ENCODE peak calls at places on chromosomes 16 and 17, in five cellular contexts. Y is endodermal cell, B is psoas muscle, U is GM06990, L is upper lobe of right lung. W is an unnamed sample.

GRCh38 chr16:25110392-25110947 is 1.1 kb upstream of the LCMT1 start:
- DNase-seq in B (no peak), U (no peak), L (no peak), Y (no peak), W (no peak)

GRCh38 chr17:8382052-8382879 is 727 bp downstream of the RPL26 start:
- DNase-seq in B (no peak), U (no peak), Y (no peak), L (no peak), W (no peak)

GRCh38 chr17:5837055-5837491 is 233.1 kb upstream of the WSCD1 start:
- DNase-seq in L (no peak), Y (no peak), B (no peak), U (no peak), W (no peak)

GRCh38 chr17:64608571-64608981 is 53.5 kb downstream of the SMURF2 start:
- DNase-seq in U (no peak), Y (no peak), L (no peak), B (no peak), W (no peak)

GRCh38 chr17:36823850-36824677 is 113.2 kb upstream of the LHX1 start:
- DNase-seq in B (no peak), L (no peak), Y (no peak), U (no peak), W (no peak)

GRCh38 chr17:67011527-67012175 is 32.7 kb upstream of the CACNG1 start:
- DNase-seq in Y (no peak), L (no peak), U (peak; percentile 62), B (no peak), W (no peak)

GRCh38 chr16:49856741-49857330 is 924 bp upstream of the ZNF423 start:
- DNase-seq in U (peak; percentile 36), L (peak; percentile 86), B (peak; percentile 92), Y (peak; percentile 93), W (peak; percentile 91)

GRCh38 chr16:60922920-60923319 is 1113.3 kb downstream of the CDH8 start:
- DNase-seq in B (no peak), L (no peak), U (no peak), Y (no peak), W (no peak)

GRCh38 chr16:57611184-57611583 is 17.2 kb upstream of the ADGRG1 start:
- DNase-seq in U (no peak), Y (no peak), B (no peak), L (no peak), W (no peak)

GRCh38 chr17:50151937-50152547 is 1.6 kb upstream of the PPP1R9B start:
- DNase-seq in Y (peak; percentile 98), B (peak; percentile 86), U (peak; percentile 82), L (peak; percentile 87), W (peak; percentile 92)

GRCh38 chr16:49216593-49216992 is 65.0 kb downstream of the CBLN1 start:
- DNase-seq in L (no peak), Y (peak; percentile 62), U (no peak), B (no peak), W (no peak)

GRCh38 chr16:26988186-26988585 is 78.5 kb upstream of the C16orf82 start:
- DNase-seq in Y (peak; percentile 38), U (no peak), L (no peak), B (no peak), W (no peak)

GRCh38 chr17:58189436-58190146 is 2.9 kb upstream of the EPX start:
- DNase-seq in U (no peak), L (peak; percentile 88), B (peak; percentile 73), Y (no peak), W (peak; percentile 29)

GRCh38 chr17:7336240-7337175 is at the start of gene ACAP1:
- DNase-seq in L (peak; percentile 77), U (peak; percentile 83), B (no peak), Y (peak; percentile 94), W (no peak)

GRCh38 chr16:53664724-53665345 is 38.8 kb downstream of the RPGRIP1L start:
- DNase-seq in Y (no peak), B (no peak), U (no peak), L (no peak), W (no peak)

GRCh38 chr17:77222356-77222755 is 81.6 kb downstream of the SEC14L1 start:
- DNase-seq in B (no peak), L (no peak), U (no peak), Y (no peak), W (no peak)

GRCh38 chr17:67500261-67500660 is 123.2 kb downstream of the PITPNC1 start:
- DNase-seq in L (no peak), U (no peak), B (no peak), Y (peak; percentile 9), W (no peak)

GRCh38 chr17:43591750-43592562 is 45.8 kb upstream of the ETV4 start:
- DNase-seq in L (no peak), Y (no peak), U (no peak), B (peak; percentile 86), W (peak; percentile 86)

GRCh38 chr17:69523252-69523861 is 108.9 kb downstream of the MAP2K6 start:
- DNase-seq in L (no peak), U (no peak), Y (peak; percentile 79), B (no peak), W (peak; percentile 26)

GRCh38 chr16:50744911-50745310 is 3.0 kb downstream of the CYLD start:
- DNase-seq in B (no peak), U (no peak), Y (no peak), L (no peak), W (no peak)

GRCh38 chr17:77959926-77960521 is 1.5 kb downstream of the TNRC6C start:
- DNase-seq in L (no peak), B (no peak), U (no peak), Y (no peak), W (no peak)

GRCh38 chr17:55816532-55817272 is 65.9 kb downstream of the PCTP start:
- DNase-seq in B (no peak), L (no peak), U (no peak), Y (no peak), W (no peak)

GRCh38 chr17:66949501-66949900 is 15.0 kb upstream of the CACNG4 start:
- DNase-seq in Y (no peak), L (peak; percentile 20), U (no peak), B (no peak), W (no peak)

GRCh38 chr16:66416981-66417700 is 10.0 kb upstream of the BEAN1 start:
- DNase-seq in Y (no peak), U (no peak), B (no peak), L (no peak), W (no peak)

GRCh38 chr17:76063880-76064546 is 8.3 kb downstream of the SRP68 start:
- DNase-seq in L (peak; percentile 3), B (no peak), U (no peak), Y (no peak), W (no peak)

DNA sequence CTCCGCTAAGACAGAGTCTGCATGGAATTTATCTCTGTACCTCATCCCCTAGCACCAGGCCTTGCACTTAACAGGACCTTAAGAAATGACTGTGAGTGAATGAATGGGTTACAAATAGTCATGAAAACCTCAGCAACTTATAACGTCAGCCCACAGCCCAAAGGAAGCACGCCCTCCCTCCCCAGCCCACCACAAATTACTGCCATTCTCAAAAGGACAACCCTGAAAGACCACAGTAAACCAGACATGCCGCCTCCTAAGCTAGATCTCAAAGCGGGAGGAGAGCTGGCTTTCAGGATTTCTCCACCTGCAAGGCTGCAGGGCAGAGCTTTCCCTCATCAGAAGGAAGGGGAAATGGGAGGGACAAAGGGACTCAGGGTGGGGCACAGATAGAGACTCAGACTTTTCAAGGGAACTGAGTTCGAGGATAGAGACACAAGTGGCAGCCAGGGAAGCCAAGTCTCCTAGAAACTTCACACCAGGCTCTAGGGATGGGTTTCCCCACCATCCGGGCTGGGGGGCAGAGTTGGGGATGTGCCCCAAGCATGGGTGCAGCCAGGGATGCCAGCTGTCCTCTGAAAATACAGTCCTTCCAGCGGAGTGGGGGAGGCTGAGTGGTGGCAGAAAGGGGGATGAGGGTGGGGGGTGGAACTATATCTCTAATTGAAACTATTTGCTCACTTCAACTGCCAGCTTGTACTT is 56.7 kb downstream of the PLXDC1 start:
- DNase-seq in U (peak; percentile 33), L (no peak), B (no peak), Y (no peak), W (no peak)
- H3K27me3 ChIP-seq in U (no peaks in the 10 kb centered on the region), L (no peaks in the 10 kb centered on the region), B (no peaks in the 10 kb centered on the region), Y (no peaks in the 10 kb centered on the region), W (no peaks in the 10 kb centered on the region)

GRCh38 chr17:62644487-62645173 is 17.2 kb downstream of the MRC2 start:
- DNase-seq in U (no peak), B (no peak), L (peak; percentile 43), Y (peak; percentile 87), W (peak; percentile 52)
- H3K36me3 ChIP-seq in U (no peaks in the 10 kb centered on the region), B (no peaks in the 10 kb centered on the region), L (no peaks in the 10 kb centered on the region), Y (peaks cover 7% of the 10 kb centered on the region), W (no peaks in the 10 kb centered on the region)

GRCh38 chr16:86574646-86575045 is 3.7 kb upstream of the FOXL1 start:
- DNase-seq in B (no peak), L (no peak), Y (peak; percentile 38), U (no peak), W (no peak)
- H3K27me3 ChIP-seq in B (peaks cover 5% of the 10 kb centered on the region), L (peaks cover 99% of the 10 kb centered on the region), Y (peaks cover 99% of the 10 kb centered on the region), U (no peaks in the 10 kb centered on the region), W (no peaks in the 10 kb centered on the region)

GRCh38 chr16:2708290-2708639 is 11.8 kb downstream of the PRSS27 start:
- DNase-seq in Y (no peak), U (no peak), B (no peak), L (no peak), W (no peak)

GRCh38 chr16:2705351-2705750 is 14.7 kb downstream of the PRSS27 start:
- DNase-seq in U (no peak), B (no peak), L (no peak), Y (no peak), W (no peak)

GRCh38 chr16:2707368-2708289 is 12.4 kb downstream of the PRSS27 start:
- DNase-seq in L (no peak), B (no peak), Y (no peak), U (peak; percentile 6), W (no peak)

GRCh38 chr16:2706085-2706484 is 13.9 kb downstream of the PRSS27 start:
- DNase-seq in L (no peak), Y (no peak), U (no peak), B (peak; percentile 43), W (no peak)

GRCh38 chr16:2706611-2707311 is 13.3 kb downstream of the PRSS27 start:
- DNase-seq in Y (no peak), U (no peak), B (no peak), L (no peak), W (no peak)
- H3K36me3 ChIP-seq in Y (peaks cover 15% of the 10 kb centered on the region), U (peaks cover 26% of the 10 kb centered on the region), B (peaks cover 7% of the 10 kb centered on the region), L (peaks cover 57% of the 10 kb centered on the region), W (peaks cover 46% of the 10 kb centered on the region)

DNA sequence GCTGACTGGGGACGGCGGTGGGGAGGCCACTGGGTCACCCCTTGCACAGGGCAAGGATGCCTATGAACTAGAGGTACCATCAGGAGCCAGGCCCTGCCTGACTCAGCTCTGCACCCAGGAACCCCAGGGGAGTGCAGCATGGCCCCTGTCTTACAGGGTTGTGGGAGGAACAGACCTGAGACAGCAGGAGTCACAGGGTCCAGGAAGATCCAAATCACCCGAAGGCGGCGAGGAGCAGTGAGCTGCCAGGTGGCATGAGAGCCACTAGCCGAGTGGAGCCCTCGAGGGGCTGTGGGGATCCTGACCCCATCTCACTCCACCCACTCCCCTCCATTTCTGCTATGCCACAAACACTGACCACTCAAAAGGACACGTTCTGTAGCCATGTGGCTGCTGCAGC is 30.8 kb downstream of the PLD6 start:
- DNase-seq in B (no peak), Y (no peak), L (no peak), U (no peak), W (no peak)
- H3K27me3 ChIP-seq in B (no peaks in the 10 kb centered on the region), Y (no peaks in the 10 kb centered on the region), L (no peaks in the 10 kb centered on the region), U (no peaks in the 10 kb centered on the region), W (no peaks in the 10 kb centered on the region)

GRCh38 chr16:87339086-87339723 is 22.0 kb upstream of the C16orf95 start:
- DNase-seq in L (no peak), Y (no peak), B (no peak), U (no peak), W (no peak)
- H3K36me3 ChIP-seq in L (peaks cover 60% of the 10 kb centered on the region), Y (peaks cover 12% of the 10 kb centered on the region), B (peaks cover 5% of the 10 kb centered on the region), U (peaks cover 28% of the 10 kb centered on the region), W (peaks cover 86% of the 10 kb centered on the region)

GRCh38 chr16:167117-167462 is 1.3 kb downstream of the HBM start:
- DNase-seq in L (no peak), B (no peak), U (no peak), Y (no peak), W (no peak)
- H3K27me3 ChIP-seq in L (peaks cover 64% of the 10 kb centered on the region), B (no peaks in the 10 kb centered on the region), U (peaks cover 2% of the 10 kb centered on the region), Y (peaks cover 84% of the 10 kb centered on the region), W (peaks cover 81% of the 10 kb centered on the region)

W was measured in tibial artery.